ENCODE peak calls at places on chromosomes 13 and 19, in four cellular contexts. I is CD8-positive, alpha-beta T cell; F is Karpas-422; W is cardiac muscle cell. R is an unnamed sample. For H3K27me3 and H3K4me1, the result is how much of the 10 kb centered on the place peaks cover.

GRCh38 chr19:6674868-6675305 is 4.9 kb upstream of the TNFSF14 start:
- DNase-seq in W (no peak), I (peak), F (peak), R (peak)

GRCh38 chr13:40546047-40546446 is 120.4 kb downstream of the FOXO1 start:
- DNase-seq in I (no peak), F (no peak), W (no peak), R (no peak)

GRCh38 chr19:18326772-18327171 is 3.9 kb upstream of the LSM4 start:
- DNase-seq in W (no peak), I (no peak), F (no peak), R (no peak)

GRCh38 chr19:16338470-16339360 is 14.1 kb downstream of the KLF2 start:
- DNase-seq in I (peak), W (no peak), F (no peak), R (peak)

GRCh38 chr13:60837806-60838205 is 440.8 kb downstream of the TDRD3 start:
- DNase-seq in I (no peak), F (no peak), W (no peak), R (no peak)

GRCh38 chr19:1967087-1967608 is 26.2 kb downstream of the CSNK1G2 start:
- DNase-seq in I (peak), W (no peak), F (no peak), R (peak)

GRCh38 chr13:98676239-98676638 is 76.2 kb downstream of the SLC15A1 start:
- DNase-seq in W (no peak), F (no peak), I (no peak), R (no peak)

GRCh38 chr13:50893211-50893852 is 16.3 kb upstream of the RNASEH2B start:
- DNase-seq in W (no peak), F (no peak), I (no peak), R (peak)

GRCh38 chr19:4310247-4311121 is 6.1 kb downstream of the FSD1 start:
- DNase-seq in I (no peak), W (no peak), F (peak), R (no peak)

GRCh38 chr13:91946498-91947070 is 548.2 kb downstream of the GPC5 start:
- DNase-seq in I (no peak), W (peak), F (peak), R (no peak)

GRCh38 chr19:5691205-5691929 is 1.3 kb downstream of the RPL36 start:
- DNase-seq in F (peak), W (no peak), I (peak), R (peak)

GRCh38 chr13:32038353-32038752 is 6.8 kb downstream of the FRY start:
- DNase-seq in I (no peak), F (no peak), W (no peak), R (no peak)

GRCh38 chr13:81540777-81541176 is 1199.9 kb upstream of the SPRY2 start:
- DNase-seq in W (peak), I (no peak), F (peak), R (no peak)

GRCh38 chr13:101757446-101758039 is 305.1 kb downstream of the ITGBL1 start:
- DNase-seq in F (peak), W (peak), I (no peak), R (peak)

GRCh38 chr13:26021956-26022355 is 29.9 kb downstream of the SHISA2 start:
- DNase-seq in I (no peak), W (no peak), F (no peak), R (no peak)

GRCh38 chr19:23779645-23780044 is 21.0 kb upstream of the ZNF681 start:
- DNase-seq in F (no peak), I (no peak), W (no peak), R (no peak)

GRCh38 chr19:46125447-46125846 is 959 bp upstream of the IGFL3 start:
- DNase-seq in F (no peak), I (no peak), W (no peak), R (no peak)

GRCh38 chr13:20489185-20489820 is 36.4 kb downstream of the CRYL1 start:
- DNase-seq in I (no peak), F (no peak), W (no peak), R (no peak)

GRCh38 chr19:37594064-37594981 is at the start of the genes ZNF540 and ZNF571:
- DNase-seq in F (peak), I (peak), W (peak), R (peak)

GRCh38 chr19:13079542-13079986 is 23.1 kb downstream of the LYL1 start:
- DNase-seq in W (no peak), F (no peak), I (no peak), R (no peak)

GRCh38 chr19:48872884-48873475 is 759 bp downstream of the PPP1R15A start:
- DNase-seq in W (peak), I (peak), F (peak), R (peak)

GRCh38 chr19:46478356-46478986 is 7.1 kb upstream of the PNMA8A start:
- DNase-seq in I (no peak), F (peak), W (no peak), R (peak)

GRCh38 chr19:48249502-48250014 is 6.2 kb downstream of the CARD8 start:
- DNase-seq in W (no peak), I (peak), F (peak), R (peak)

GRCh38 chr13:21242236-21242635 is 65.8 kb downstream of the MRPL57 start:
- DNase-seq in W (peak), I (no peak), F (peak), R (no peak)

GRCh38 chr19:45152504-45153338 is 8.1 kb downstream of the NKPD1 start:
- DNase-seq in W (no peak), I (peak), F (no peak), R (peak)

GRCh38 chr19:4587527-4587926 is 28.0 kb upstream of the SEMA6B start:
- DNase-seq in I (no peak), W (no peak), F (no peak), R (no peak)

GRCh38 chr19:4867534-4868285 is at the start of gene PLIN3:
- DNase-seq in F (peak), I (peak), W (peak), R (peak)

GRCh38 chr13:89827552-89827951 is 1519.9 kb upstream of the MIR17HG start:
- DNase-seq in F (no peak), W (no peak), I (no peak), R (no peak)

DNA sequence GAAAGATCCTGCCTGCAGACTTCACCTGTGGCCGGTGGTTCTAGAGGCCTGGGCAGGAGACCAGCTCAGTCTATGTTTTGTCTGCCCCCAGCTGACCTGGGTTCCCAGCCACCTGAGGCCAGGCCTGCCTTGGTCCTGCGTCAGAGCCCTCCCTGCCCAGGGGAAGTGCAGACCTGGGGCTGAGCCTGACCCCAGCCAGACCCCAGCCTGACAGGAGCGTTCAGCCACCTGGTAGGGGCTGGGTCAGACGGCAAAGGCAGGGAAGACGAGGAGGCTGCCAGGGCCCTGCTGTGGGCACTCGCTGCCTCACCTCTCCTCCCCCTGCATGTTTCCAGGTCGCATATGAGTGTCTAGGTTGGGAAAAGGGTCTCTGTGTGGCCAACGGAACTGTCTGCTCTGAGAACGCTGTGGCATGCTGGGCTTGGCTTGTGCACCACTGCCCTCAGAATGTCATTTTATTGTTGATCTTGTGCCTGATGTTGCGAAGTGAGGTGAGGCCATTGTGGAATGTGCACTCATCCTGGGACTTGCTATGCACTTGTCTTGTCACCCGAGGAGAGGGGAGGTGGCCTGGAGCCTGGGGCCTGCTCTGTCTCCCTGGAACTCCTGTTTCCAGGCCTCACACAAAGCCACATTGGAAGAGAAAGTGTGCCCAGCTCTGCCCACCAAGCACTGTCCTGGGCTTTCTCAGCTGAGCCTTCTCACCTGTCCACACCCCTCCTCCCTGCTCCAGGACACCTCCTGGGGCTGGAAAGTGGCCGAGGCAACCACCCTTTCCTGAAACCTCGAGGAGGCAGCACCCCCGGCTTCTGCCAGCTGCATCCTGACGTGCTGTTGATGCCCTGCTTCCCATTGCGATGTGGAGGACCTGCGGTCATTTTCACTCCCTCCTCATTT is 15.2 kb upstream of the MCF2L start:
- DNase-seq in W (no peak), I (no peak), F (no peak), R (no peak)
- H3K27me3 ChIP-seq in W (under half), I (under half), F (under half), R (under half)

DNA sequence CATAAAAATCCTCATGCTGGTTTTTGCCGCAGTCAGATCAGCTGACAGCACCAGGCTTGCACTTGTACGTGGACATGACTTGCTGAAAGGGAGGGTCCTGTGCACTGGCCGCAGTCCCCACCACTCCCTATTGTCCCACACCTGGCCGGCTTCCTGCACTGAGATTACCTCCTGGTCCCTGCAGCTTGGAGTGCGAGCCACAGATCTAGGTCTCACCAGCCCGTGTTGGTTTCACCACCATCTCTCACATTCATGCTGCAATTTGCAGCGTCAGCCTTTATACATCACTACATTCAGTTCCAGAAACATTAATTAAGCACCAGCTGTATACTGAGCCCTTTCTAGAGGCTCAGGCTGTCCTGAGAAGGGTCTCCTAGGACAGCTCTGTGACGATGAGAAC is 15.0 kb upstream of the CD22 start:
- DNase-seq in W (no peak), I (no peak), F (no peak), R (no peak)
- H3K4me1 ChIP-seq in W (under half), I (under half), F (under half), R (under half)

GRCh38 chr13:34162545-34162936 is 344.6 kb downstream of the RFC3 start:
- DNase-seq in W (no peak), F (no peak), I (no peak), R (no peak)

GRCh38 chr13:34161829-34162544 is 344.0 kb downstream of the RFC3 start:
- DNase-seq in W (peak), I (no peak), F (no peak), R (no peak)

GRCh38 chr13:34166406-34166805 is 348.5 kb downstream of the RFC3 start:
- DNase-seq in F (no peak), W (no peak), I (no peak), R (no peak)

GRCh38 chr13:34164585-34164984 is 346.6 kb downstream of the RFC3 start:
- DNase-seq in W (no peak), I (no peak), F (no peak), R (no peak)

GRCh38 chr13:34165158-34165557 is 347.2 kb downstream of the RFC3 start:
- DNase-seq in F (no peak), I (no peak), W (no peak), R (no peak)
- H3K27ac ChIP-seq in F (no peak), I (no peak), W (no peak), R (no peak)

DNA sequence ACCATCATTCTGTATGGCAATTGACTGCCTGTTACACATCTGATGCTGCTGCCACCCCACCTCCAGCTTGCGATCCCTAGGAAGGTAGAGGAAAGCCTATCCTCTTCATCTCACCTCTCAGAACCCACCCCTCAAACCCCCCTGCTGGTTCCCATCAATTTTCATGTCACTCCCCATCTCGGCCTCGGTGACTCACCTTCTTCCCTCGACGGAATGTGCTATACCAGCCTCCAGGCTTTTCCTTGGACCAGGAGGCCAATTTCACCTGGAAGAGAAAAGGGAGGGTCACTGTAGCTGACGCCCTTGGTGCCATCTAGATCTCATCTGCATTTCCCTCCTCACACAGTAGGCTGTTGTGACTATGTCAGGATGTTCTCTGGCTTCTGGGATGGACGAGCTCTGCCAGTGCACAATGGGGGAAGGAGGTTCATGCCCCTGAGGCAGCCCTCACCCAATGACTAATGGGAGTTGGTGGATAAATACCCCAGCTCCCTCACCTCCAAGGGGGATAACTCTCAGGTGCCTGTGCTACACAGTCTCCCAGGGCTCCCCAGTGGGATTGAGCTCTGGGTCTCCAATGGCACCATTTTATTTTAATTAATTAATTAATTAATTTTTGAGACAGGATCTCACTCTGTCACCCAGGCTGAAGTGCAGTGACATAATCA is 26.4 kb upstream of the OLFM2 start:
- DNase-seq in W (no peak), I (no peak), F (no peak), R (no peak)
- H3K27me3 ChIP-seq in W (under half), I (under half), F (under half), R (under half)

DNA sequence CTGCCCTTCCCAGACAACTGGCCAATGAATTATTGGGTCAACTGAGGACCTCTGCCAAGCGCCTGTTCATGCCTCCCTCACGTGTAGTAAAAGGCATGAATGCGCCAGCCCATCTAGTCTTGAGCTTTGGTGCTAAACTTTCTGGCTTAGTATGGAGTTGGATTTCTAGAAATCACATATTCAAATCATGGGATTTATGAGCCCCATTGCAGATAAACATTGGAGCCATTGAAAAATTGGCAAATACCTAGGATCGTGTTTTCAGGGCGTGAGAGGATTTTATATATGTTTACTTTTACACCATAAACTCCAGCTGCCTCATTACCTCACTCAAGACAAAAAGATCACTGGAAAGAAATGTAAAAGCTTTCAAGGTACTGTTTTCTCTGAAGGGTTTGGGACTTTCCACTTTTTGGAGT is 47.1 kb downstream of the COL4A2 start:
- DNase-seq in W (no peak), F (no peak), I (no peak), R (no peak)
- H3K4me1 ChIP-seq in W (under half), F (under half), I (under half), R (under half)

DNA sequence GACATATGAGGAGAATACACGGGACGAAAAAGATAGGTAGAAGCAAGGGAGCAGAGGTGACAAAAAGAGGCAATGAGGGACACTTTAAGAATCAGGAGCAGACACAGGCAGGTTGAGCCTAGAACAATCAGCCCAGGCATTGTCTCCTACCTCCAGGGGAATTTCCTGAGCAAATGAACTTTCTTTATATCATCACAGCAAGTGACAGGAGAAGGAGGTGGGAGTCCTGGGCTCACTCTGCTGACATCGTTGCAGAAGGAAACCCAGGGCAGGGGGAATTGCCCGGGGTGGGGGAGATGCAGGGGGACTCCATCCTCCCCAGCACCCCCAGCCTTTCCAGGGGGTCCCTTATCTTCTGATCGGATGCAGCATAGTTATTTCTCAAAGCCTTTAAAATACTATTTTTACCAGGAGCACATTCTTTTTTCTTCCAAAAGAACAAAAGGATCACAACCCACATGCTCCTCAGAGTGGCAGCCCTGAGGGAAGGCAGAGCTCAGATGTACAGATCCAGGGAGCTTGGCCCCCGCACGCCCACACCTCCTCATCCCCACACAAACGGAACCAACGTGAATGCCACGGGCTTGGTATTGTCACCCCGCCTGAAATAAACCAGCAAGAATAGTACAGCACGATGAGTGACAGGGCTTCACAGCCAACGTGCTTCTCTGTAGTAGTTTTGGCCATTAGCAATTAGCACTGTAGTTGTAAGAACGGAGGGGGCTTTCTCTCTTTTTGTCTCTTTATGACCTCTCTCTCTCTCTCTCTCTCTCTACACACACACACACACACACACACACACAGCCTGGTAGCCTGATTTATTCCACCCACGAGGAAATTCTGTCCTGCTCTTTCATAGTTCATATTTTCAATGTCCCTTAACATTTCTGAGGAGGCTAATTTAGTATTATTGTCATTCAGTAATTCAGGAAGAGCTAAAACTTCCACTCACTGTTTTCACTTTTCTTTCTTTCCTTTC is 169.5 kb upstream of the UBL3 start:
- DNase-seq in W (no peak), I (no peak), F (no peak), R (no peak)
- H3K27ac ChIP-seq in W (no peak), I (no peak), F (no peak), R (no peak)